ENCODE peak calls at places on chromosomes 16 and 17, in ten cellular contexts. N, D, H, O, G, Q, S, F, K and M are unnamed samples.

GRCh38 chr16:67653131-67654068 is 6.7 kb downstream of the ACD start:
- DNase-seq in N (peak), D (no peak), H (no peak), O (no peak), G (no peak), Q (no peak), S (peak), F (no peak), K (no peak), M (peak)

GRCh38 chr17:34826332-34826731 is 134.9 kb downstream of the CCT6B start:
- DNase-seq in N (no peak), D (no peak), H (no peak), O (no peak), G (no peak), Q (no peak), S (peak), F (no peak), K (no peak), M (no peak)

GRCh38 chr17:8292639-8293395 is 2.4 kb downstream of the SLC25A35 start:
- DNase-seq in N (no peak), D (no peak), H (no peak), O (no peak), G (no peak), Q (no peak), S (no peak), F (no peak), K (no peak), M (no peak)

GRCh38 chr16:10123141-10123540 is 59.1 kb downstream of the GRIN2A start:
- DNase-seq in N (no peak), D (no peak), H (no peak), O (no peak), G (no peak), Q (no peak), S (peak), F (no peak), K (no peak), M (no peak)

GRCh38 chr17:31373150-31374082 is 18.1 kb upstream of the RAB11FIP4 start:
- DNase-seq in N (no peak), D (peak), H (peak), O (peak), G (peak), Q (peak), S (peak), F (peak), K (no peak), M (no peak)

GRCh38 chr16:83929811-83930555 is 23.1 kb upstream of the OSGIN1 start:
- DNase-seq in N (peak), D (no peak), H (no peak), O (no peak), G (no peak), Q (no peak), S (no peak), F (no peak), K (no peak), M (no peak)

GRCh38 chr16:87687998-87688529 is 77.7 kb downstream of the KLHDC4 start:
- DNase-seq in N (no peak), D (no peak), H (no peak), O (no peak), G (no peak), Q (no peak), S (no peak), F (no peak), K (no peak), M (no peak)

GRCh38 chr16:31148281-31148728 is 1.6 kb downstream of the PRSS36 start:
- DNase-seq in N (no peak), D (no peak), H (no peak), O (no peak), G (no peak), Q (no peak), S (no peak), F (no peak), K (no peak), M (no peak)

GRCh38 chr17:39152134-39152884 is 872 bp upstream of the PLXDC1 start:
- DNase-seq in N (peak), D (peak), H (no peak), O (no peak), G (no peak), Q (no peak), S (no peak), F (no peak), K (no peak), M (no peak)

GRCh38 chr17:4738136-4739121 is 1.2 kb upstream of the ZMYND15 start:
- DNase-seq in N (no peak), D (peak), H (no peak), O (no peak), G (no peak), Q (no peak), S (no peak), F (no peak), K (no peak), M (no peak)

GRCh38 chr17:73360961-73361761 is 49.4 kb upstream of the CDC42EP4 start:
- DNase-seq in N (peak), D (no peak), H (no peak), O (no peak), G (no peak), Q (no peak), S (no peak), F (no peak), K (no peak), M (no peak)

GRCh38 chr16:12272264-12272663 is 295.7 kb downstream of the SNX29 start:
- DNase-seq in N (no peak), D (no peak), H (no peak), O (no peak), G (no peak), Q (no peak), S (no peak), F (no peak), K (no peak), M (no peak)

GRCh38 chr17:4073983-4074830 is 68.6 kb downstream of the ZZEF1 start:
- DNase-seq in N (no peak), D (no peak), H (no peak), O (no peak), G (no peak), Q (no peak), S (no peak), F (no peak), K (no peak), M (no peak)

GRCh38 chr16:57607676-57608461 is 20.6 kb upstream of the ADGRG1 start:
- DNase-seq in N (no peak), D (no peak), H (no peak), O (no peak), G (no peak), Q (no peak), S (no peak), F (no peak), K (no peak), M (peak)

GRCh38 chr17:81400154-81400938 is 5.1 kb downstream of the BAHCC1 start:
- DNase-seq in N (peak), D (no peak), H (no peak), O (no peak), G (peak), Q (peak), S (peak), F (no peak), K (no peak), M (peak)

GRCh38 chr16:67663151-67663876 is 2.6 kb downstream of the PARD6A start:
- DNase-seq in N (no peak), D (no peak), H (no peak), O (no peak), G (no peak), Q (peak), S (no peak), F (no peak), K (no peak), M (no peak)

GRCh38 chr16:3017806-3018506 is at the start of gene CLDN6:
- DNase-seq in N (peak), D (no peak), H (no peak), O (no peak), G (no peak), Q (no peak), S (no peak), F (no peak), K (no peak), M (no peak)

GRCh38 chr16:8788578-8789172 is 8.8 kb downstream of the TMEM186 start:
- DNase-seq in N (no peak), D (no peak), H (no peak), O (no peak), G (no peak), Q (no peak), S (no peak), F (no peak), K (no peak), M (no peak)

GRCh38 chr17:2383628-2384167 is 17.2 kb downstream of the MNT start:
- DNase-seq in N (no peak), D (no peak), H (no peak), O (no peak), G (no peak), Q (no peak), S (no peak), F (no peak), K (no peak), M (no peak)

GRCh38 chr17:51260960-51261958 is 913 bp downstream of the UTP18 start:
- DNase-seq in N (peak), D (no peak), H (peak), O (no peak), G (peak), Q (peak), S (peak), F (no peak), K (no peak), M (peak)

GRCh38 chr16:47578573-47578972 is 117.4 kb downstream of the PHKB start:
- DNase-seq in N (no peak), D (no peak), H (no peak), O (no peak), G (no peak), Q (no peak), S (peak), F (no peak), K (no peak), M (no peak)

GRCh38 chr17:56367381-56367780 is 214.1 kb downstream of the ANKFN1 start:
- DNase-seq in N (no peak), D (no peak), H (no peak), O (no peak), G (no peak), Q (no peak), S (no peak), F (no peak), K (no peak), M (no peak)

GRCh38 chr16:53056528-53056881 is 1.7 kb downstream of the CHD9 start:
- DNase-seq in N (no peak), D (no peak), H (no peak), O (no peak), G (no peak), Q (peak), S (peak), F (no peak), K (no peak), M (no peak)

GRCh38 chr17:27654654-27655524 is 23.9 kb downstream of the LGALS9 start:
- DNase-seq in N (peak), D (peak), H (peak), O (peak), G (peak), Q (peak), S (peak), F (peak), K (no peak), M (peak)

GRCh38 chr17:78329263-78330059 is 30.4 kb downstream of the SOCS3 start:
- DNase-seq in N (no peak), D (no peak), H (no peak), O (peak), G (peak), Q (no peak), S (peak), F (peak), K (no peak), M (peak)

GRCh38 chr17:250487-251300 is 69.2 kb upstream of the DOC2B start:
- DNase-seq in N (no peak), D (no peak), H (no peak), O (no peak), G (no peak), Q (no peak), S (no peak), F (no peak), K (no peak), M (no peak)

GRCh38 chr17:65551641-65552040 is 9.8 kb downstream of the AXIN2 start:
- DNase-seq in N (no peak), D (no peak), H (no peak), O (no peak), G (no peak), Q (no peak), S (no peak), F (no peak), K (no peak), M (no peak)